ENCODE peak calls at places on chromosomes 1 and 21, in nine cellular contexts. One of them, this sample, is unnamed.

GRCh38 chr1:231053493-231054162 is 13.6 kb upstream of the FAM89A start:
- DNase-seq in endothelial cell: no peak
- DNase-seq in COLO829: peak; percentile 53
- DNase-seq in GDM1: peak; percentile 39
- DNase-seq in H7: no peak
- DNase-seq in activated CD4-positive, CD25-positive, alpha-beta regulatory T cell: no peak
- DNase-seq in COR-L47: peak; percentile 33
- DNase-seq in SK-MEL-5: peak; percentile 14
- DNase-seq in HFFc6: peak; percentile 70
- DNase-seq in this sample: peak; percentile 61

GRCh38 chr1:224580006-224580405 is 36.1 kb upstream of the CNIH3 start:
- DNase-seq in endothelial cell: no peak
- DNase-seq in COLO829: no peak
- DNase-seq in GDM1: no peak
- DNase-seq in H7: no peak
- DNase-seq in activated CD4-positive, CD25-positive, alpha-beta regulatory T cell: no peak
- DNase-seq in COR-L47: no peak
- DNase-seq in SK-MEL-5: no peak
- DNase-seq in HFFc6: no peak
- DNase-seq in this sample: no peak

GRCh38 chr1:236239186-236239585 is 42.6 kb downstream of the ERO1B start:
- DNase-seq in endothelial cell: no peak
- DNase-seq in COLO829: no peak
- DNase-seq in GDM1: no peak
- DNase-seq in H7: no peak
- DNase-seq in activated CD4-positive, CD25-positive, alpha-beta regulatory T cell: no peak
- DNase-seq in COR-L47: no peak
- DNase-seq in SK-MEL-5: no peak
- DNase-seq in HFFc6: no peak
- DNase-seq in this sample: peak; percentile 21

GRCh38 chr1:59025898-59026426 is 242.1 kb upstream of the JUN start:
- DNase-seq in endothelial cell: no peak
- DNase-seq in COLO829: no peak
- DNase-seq in GDM1: no peak
- DNase-seq in H7: no peak
- DNase-seq in activated CD4-positive, CD25-positive, alpha-beta regulatory T cell: no peak
- DNase-seq in COR-L47: no peak
- DNase-seq in SK-MEL-5: no peak
- DNase-seq in HFFc6: no peak
- DNase-seq in this sample: no peak

GRCh38 chr1:99083338-99083737 is 78.7 kb upstream of the PLPPR5 start:
- DNase-seq in endothelial cell: no peak
- DNase-seq in COLO829: no peak
- DNase-seq in GDM1: no peak
- DNase-seq in H7: no peak
- DNase-seq in activated CD4-positive, CD25-positive, alpha-beta regulatory T cell: no peak
- DNase-seq in COR-L47: no peak
- DNase-seq in SK-MEL-5: no peak
- DNase-seq in HFFc6: no peak
- DNase-seq in this sample: no peak

GRCh38 chr1:14149431-14149830 is 449.1 kb upstream of the KAZN start:
- DNase-seq in endothelial cell: no peak
- DNase-seq in COLO829: peak; percentile 27
- DNase-seq in GDM1: no peak
- DNase-seq in H7: peak; percentile 30
- DNase-seq in activated CD4-positive, CD25-positive, alpha-beta regulatory T cell: no peak
- DNase-seq in COR-L47: no peak
- DNase-seq in SK-MEL-5: peak; percentile 84
- DNase-seq in HFFc6: no peak
- DNase-seq in this sample: peak; percentile 73

GRCh38 chr1:224744521-224744920 is 128.4 kb downstream of the CNIH3 start:
- DNase-seq in endothelial cell: no peak
- DNase-seq in COLO829: no peak
- DNase-seq in GDM1: no peak
- DNase-seq in H7: no peak
- DNase-seq in activated CD4-positive, CD25-positive, alpha-beta regulatory T cell: no peak
- DNase-seq in COR-L47: no peak
- DNase-seq in SK-MEL-5: no peak
- DNase-seq in HFFc6: no peak
- DNase-seq in this sample: no peak

GRCh38 chr1:209172286-209172685 is 411.2 kb upstream of the CAMK1G start:
- DNase-seq in endothelial cell: no peak
- DNase-seq in COLO829: no peak
- DNase-seq in GDM1: no peak
- DNase-seq in H7: no peak
- DNase-seq in activated CD4-positive, CD25-positive, alpha-beta regulatory T cell: no peak
- DNase-seq in COR-L47: no peak
- DNase-seq in SK-MEL-5: no peak
- DNase-seq in HFFc6: no peak
- DNase-seq in this sample: peak; percentile 77

GRCh38 chr1:89688607-89689006 is 55.7 kb downstream of the LRRC8C start:
- DNase-seq in endothelial cell: no peak
- DNase-seq in COLO829: no peak
- DNase-seq in GDM1: no peak
- DNase-seq in H7: no peak
- DNase-seq in activated CD4-positive, CD25-positive, alpha-beta regulatory T cell: no peak
- DNase-seq in COR-L47: no peak
- DNase-seq in SK-MEL-5: no peak
- DNase-seq in HFFc6: no peak
- DNase-seq in this sample: no peak

GRCh38 chr1:193519922-193520321 is 333.5 kb upstream of the B3GALT2 start:
- DNase-seq in endothelial cell: no peak
- DNase-seq in COLO829: no peak
- DNase-seq in GDM1: no peak
- DNase-seq in H7: peak; percentile 2
- DNase-seq in activated CD4-positive, CD25-positive, alpha-beta regulatory T cell: no peak
- DNase-seq in COR-L47: no peak
- DNase-seq in SK-MEL-5: peak; percentile 46
- DNase-seq in HFFc6: no peak
- DNase-seq in this sample: no peak

GRCh38 chr1:34155851-34156250 is 9.2 kb downstream of the CSMD2 start:
- DNase-seq in endothelial cell: no peak
- DNase-seq in COLO829: no peak
- DNase-seq in GDM1: no peak
- DNase-seq in H7: no peak
- DNase-seq in activated CD4-positive, CD25-positive, alpha-beta regulatory T cell: no peak
- DNase-seq in COR-L47: no peak
- DNase-seq in SK-MEL-5: no peak
- DNase-seq in HFFc6: no peak
- DNase-seq in this sample: no peak

GRCh38 chr1:1308756-1309524 is 543 bp downstream of the PUSL1 start:
- DNase-seq in endothelial cell: no peak
- DNase-seq in COLO829: no peak
- DNase-seq in GDM1: no peak
- DNase-seq in H7: peak; percentile 84
- DNase-seq in activated CD4-positive, CD25-positive, alpha-beta regulatory T cell: no peak
- DNase-seq in COR-L47: no peak
- DNase-seq in SK-MEL-5: no peak
- DNase-seq in HFFc6: no peak
- DNase-seq in this sample: peak; percentile 50

GRCh38 chr21:17585875-17586450 is 26.7 kb downstream of the BTG3 start:
- DNase-seq in endothelial cell: no peak
- DNase-seq in COLO829: peak; percentile 16
- DNase-seq in GDM1: peak; percentile 0
- DNase-seq in H7: no peak
- DNase-seq in activated CD4-positive, CD25-positive, alpha-beta regulatory T cell: no peak
- DNase-seq in COR-L47: peak; percentile 37
- DNase-seq in SK-MEL-5: peak; percentile 68
- DNase-seq in HFFc6: peak; percentile 48
- DNase-seq in this sample: peak; percentile 73

GRCh38 chr1:184036517-184036949 is 995 bp downstream of the COLGALT2 start:
- DNase-seq in endothelial cell: peak; percentile 42
- DNase-seq in COLO829: no peak
- DNase-seq in GDM1: no peak
- DNase-seq in H7: peak; percentile 74
- DNase-seq in activated CD4-positive, CD25-positive, alpha-beta regulatory T cell: no peak
- DNase-seq in COR-L47: peak; percentile 25
- DNase-seq in SK-MEL-5: peak; percentile 43
- DNase-seq in HFFc6: no peak
- DNase-seq in this sample: no peak

GRCh38 chr1:16082283-16083038 is 9.0 kb upstream of the FAM131C start:
- DNase-seq in endothelial cell: peak; percentile 88
- DNase-seq in COLO829: peak; percentile 57
- DNase-seq in GDM1: peak; percentile 52
- DNase-seq in H7: peak; percentile 93
- DNase-seq in activated CD4-positive, CD25-positive, alpha-beta regulatory T cell: no peak
- DNase-seq in COR-L47: peak; percentile 43
- DNase-seq in SK-MEL-5: peak; percentile 66
- DNase-seq in HFFc6: peak; percentile 47
- DNase-seq in this sample: peak; percentile 86

GRCh38 chr1:218521414-218522169 is 176.5 kb downstream of the TGFB2 start:
- DNase-seq in endothelial cell: peak; percentile 40
- DNase-seq in COLO829: peak; percentile 47
- DNase-seq in GDM1: no peak
- DNase-seq in H7: peak; percentile 38
- DNase-seq in activated CD4-positive, CD25-positive, alpha-beta regulatory T cell: no peak
- DNase-seq in COR-L47: peak; percentile 13
- DNase-seq in SK-MEL-5: peak; percentile 65
- DNase-seq in HFFc6: peak; percentile 63
- DNase-seq in this sample: peak; percentile 88

GRCh38 chr1:47686731-47687617 is 249.1 kb downstream of the FOXD2 start:
- DNase-seq in endothelial cell: no peak
- DNase-seq in COLO829: no peak
- DNase-seq in GDM1: no peak
- DNase-seq in H7: peak; percentile 70
- DNase-seq in activated CD4-positive, CD25-positive, alpha-beta regulatory T cell: no peak
- DNase-seq in COR-L47: no peak
- DNase-seq in SK-MEL-5: no peak
- DNase-seq in HFFc6: no peak
- DNase-seq in this sample: no peak